ENCODE peak calls at places on chromosome 16, in ten cellular contexts. X is stimulated activated CD4-positive, alpha-beta T cell treated with anti-CD3 and anti-CD28 coated beads, Interleukin-2, amount 100 ng/mL, for 24 hours; R is NCI-H1092 treated with DMSO at 0.1 percent for 48 hours; Y is small intestine; I is mammary epithelial cell; H is NCI-H2081; C is tibial artery; T is activated CD8-positive, alpha-beta T cell treated with anti-CD3 and anti-CD28 coated beads for 36 hours; Q is iris pigment epithelial cell; K is kidney tubule cell. Z is an unnamed sample.

GRCh38 chr16:77414752-77415231 is 20.0 kb downstream of the ADAMTS18 start:
- DNase-seq in C (no peak), K (peak), I (peak), X (no peak), Y (no peak), R (no peak), T (no peak), Q (peak), H (peak), Z (peak)

GRCh38 chr16:3444032-3444388 is 530 bp downstream of the NAA60 start:
- DNase-seq in H (peak), T (peak), I (peak), Q (peak), Y (peak), K (peak), C (no peak), R (no peak), X (peak), Z (peak)

GRCh38 chr16:22005746-22006145 is 2.2 kb upstream of the MOSMO start:
- DNase-seq in I (no peak), H (no peak), K (no peak), Y (no peak), Q (no peak), T (no peak), R (no peak), X (no peak), C (no peak), Z (no peak)

GRCh38 chr16:58187657-58188430 is 10.1 kb downstream of the CSNK2A2 start:
- DNase-seq in T (no peak), R (no peak), C (no peak), Y (no peak), H (no peak), X (no peak), Q (no peak), I (no peak), K (no peak), Z (no peak)

GRCh38 chr16:73124097-73124652 is 76.2 kb upstream of the ZFHX3 start:
- DNase-seq in R (no peak), C (no peak), X (no peak), H (no peak), I (peak), T (no peak), K (no peak), Y (no peak), Q (peak), Z (no peak)

GRCh38 chr16:87348616-87349157 is 31.5 kb upstream of the C16orf95 start:
- DNase-seq in Y (no peak), T (no peak), K (no peak), C (no peak), H (no peak), X (no peak), R (no peak), Q (no peak), I (no peak), Z (no peak)

GRCh38 chr16:30491744-30492308 is 19.3 kb downstream of the ITGAL start:
- DNase-seq in C (no peak), R (no peak), H (no peak), Y (peak), T (peak), I (peak), K (peak), Q (peak), X (no peak), Z (peak)

GRCh38 chr16:3458852-3459361 is 15.4 kb downstream of the NAA60 start:
- DNase-seq in T (peak), K (peak), X (no peak), I (no peak), Q (peak), R (no peak), C (no peak), H (no peak), Y (peak), Z (peak)

GRCh38 chr16:77450790-77451487 is 16.1 kb upstream of the ADAMTS18 start:
- DNase-seq in R (peak), Q (no peak), I (no peak), K (no peak), H (peak), T (no peak), Y (peak), X (no peak), C (no peak), Z (no peak)

GRCh38 chr16:51982715-51983680 is 563.9 kb downstream of the TOX3 start:
- DNase-seq in R (peak), H (peak), Y (peak), T (peak), X (no peak), I (peak), Q (peak), K (peak), C (no peak), Z (peak)

GRCh38 chr16:84700518-84701277 is 898 bp downstream of the USP10 start:
- DNase-seq in C (no peak), H (no peak), K (peak), Q (peak), Y (peak), X (peak), T (peak), R (no peak), I (peak), Z (no peak)

GRCh38 chr16:3712830-3713476 is 4.4 kb downstream of the TRAP1 start:
- DNase-seq in T (no peak), C (no peak), K (no peak), Q (no peak), H (no peak), X (no peak), R (no peak), Y (no peak), I (no peak), Z (no peak)

GRCh38 chr16:83854420-83854819 is 44.5 kb upstream of the MLYCD start:
- DNase-seq in I (no peak), Y (no peak), H (no peak), T (no peak), X (no peak), Q (no peak), R (no peak), C (no peak), K (no peak), Z (no peak)

GRCh38 chr16:56475226-56475625 is 23.9 kb downstream of the OGFOD1 start:
- DNase-seq in I (no peak), X (no peak), H (peak), Y (no peak), K (no peak), C (no peak), Q (no peak), T (no peak), R (no peak), Z (no peak)

Z was measured in kidney glomerular epithelial cell.